ENCODE peak calls at places on chromosomes 3 and 15, in nine cellular contexts. One of them, this sample, is unnamed.

GRCh38 chr3:57199895-57200297 is at the start of gene HESX1:
- DNase-seq in cardiac muscle cell: no peak
- DNase-seq in GM12878: no peak
- DNase-seq in astrocyte of the spinal cord: no peak
- DNase-seq in fibroblast of lung: no peak
- DNase-seq in GM06990: no peak
- DNase-seq in sigmoid colon: no peak
- DNase-seq in epithelial cell of esophagus: no peak
- DNase-seq in left ventricle myocardium inferior: no peak
- DNase-seq in this sample: no peak

GRCh38 chr15:94287794-94288246 is 56.5 kb downstream of the MCTP2 start:
- DNase-seq in GM06990: peak
- DNase-seq in cardiac muscle cell: no peak
- DNase-seq in GM12878: peak
- DNase-seq in astrocyte of the spinal cord: no peak
- DNase-seq in sigmoid colon: no peak
- DNase-seq in fibroblast of lung: no peak
- DNase-seq in epithelial cell of esophagus: no peak
- DNase-seq in left ventricle myocardium inferior: no peak
- DNase-seq in this sample: no peak

GRCh38 chr15:100918690-100919480 is at the start of gene LRRK1:
- DNase-seq in sigmoid colon: no peak
- DNase-seq in GM12878: no peak
- DNase-seq in cardiac muscle cell: peak
- DNase-seq in epithelial cell of esophagus: peak
- DNase-seq in left ventricle myocardium inferior: peak
- DNase-seq in astrocyte of the spinal cord: peak
- DNase-seq in fibroblast of lung: peak
- DNase-seq in GM06990: peak
- DNase-seq in this sample: no peak

GRCh38 chr15:100972975-100973350 is 53.8 kb downstream of the LRRK1 start:
- DNase-seq in GM12878: no peak
- DNase-seq in GM06990: no peak
- DNase-seq in astrocyte of the spinal cord: no peak
- DNase-seq in fibroblast of lung: no peak
- DNase-seq in sigmoid colon: no peak
- DNase-seq in epithelial cell of esophagus: no peak
- DNase-seq in cardiac muscle cell: no peak
- DNase-seq in left ventricle myocardium inferior: no peak
- DNase-seq in this sample: no peak

GRCh38 chr15:70492240-70493177 is 270.8 kb downstream of the UACA start:
- DNase-seq in epithelial cell of esophagus: peak
- DNase-seq in left ventricle myocardium inferior: peak
- DNase-seq in GM06990: peak
- DNase-seq in sigmoid colon: no peak
- DNase-seq in GM12878: no peak
- DNase-seq in astrocyte of the spinal cord: peak
- DNase-seq in fibroblast of lung: peak
- DNase-seq in cardiac muscle cell: no peak
- DNase-seq in this sample: peak

GRCh38 chr3:101340591-101340990 is 20.2 kb upstream of the IMPG2 start:
- DNase-seq in GM06990: no peak
- DNase-seq in fibroblast of lung: peak
- DNase-seq in left ventricle myocardium inferior: no peak
- DNase-seq in astrocyte of the spinal cord: no peak
- DNase-seq in epithelial cell of esophagus: peak
- DNase-seq in sigmoid colon: no peak
- DNase-seq in GM12878: no peak
- DNase-seq in cardiac muscle cell: no peak
- DNase-seq in this sample: no peak

GRCh38 chr3:66722675-66723074 is 221.9 kb upstream of the LRIG1 start:
- DNase-seq in epithelial cell of esophagus: peak
- DNase-seq in fibroblast of lung: peak
- DNase-seq in GM06990: no peak
- DNase-seq in GM12878: no peak
- DNase-seq in astrocyte of the spinal cord: peak
- DNase-seq in left ventricle myocardium inferior: peak
- DNase-seq in cardiac muscle cell: no peak
- DNase-seq in sigmoid colon: peak
- DNase-seq in this sample: no peak

GRCh38 chr3:50126287-50127211 is 28.6 kb upstream of the SEMA3F start:
- DNase-seq in fibroblast of lung: peak
- DNase-seq in GM06990: no peak
- DNase-seq in epithelial cell of esophagus: no peak
- DNase-seq in cardiac muscle cell: peak
- DNase-seq in GM12878: no peak
- DNase-seq in astrocyte of the spinal cord: no peak
- DNase-seq in sigmoid colon: no peak
- DNase-seq in left ventricle myocardium inferior: peak
- DNase-seq in this sample: no peak

GRCh38 chr3:28247286-28247685 is 5.9 kb downstream of the CMC1 start:
- DNase-seq in cardiac muscle cell: no peak
- DNase-seq in left ventricle myocardium inferior: no peak
- DNase-seq in GM12878: no peak
- DNase-seq in GM06990: no peak
- DNase-seq in fibroblast of lung: no peak
- DNase-seq in astrocyte of the spinal cord: no peak
- DNase-seq in epithelial cell of esophagus: no peak
- DNase-seq in sigmoid colon: no peak
- DNase-seq in this sample: no peak

GRCh38 chr3:161358488-161358887 is 12.8 kb downstream of the SPTSSB start:
- DNase-seq in cardiac muscle cell: no peak
- DNase-seq in left ventricle myocardium inferior: no peak
- DNase-seq in astrocyte of the spinal cord: no peak
- DNase-seq in epithelial cell of esophagus: peak
- DNase-seq in GM06990: no peak
- DNase-seq in GM12878: no peak
- DNase-seq in sigmoid colon: no peak
- DNase-seq in fibroblast of lung: no peak
- DNase-seq in this sample: no peak

GRCh38 chr15:38050529-38050928 is 116.1 kb downstream of the TMCO5A start:
- DNase-seq in astrocyte of the spinal cord: peak
- DNase-seq in fibroblast of lung: peak
- DNase-seq in sigmoid colon: no peak
- DNase-seq in GM06990: no peak
- DNase-seq in epithelial cell of esophagus: peak
- DNase-seq in cardiac muscle cell: no peak
- DNase-seq in GM12878: no peak
- DNase-seq in left ventricle myocardium inferior: no peak
- DNase-seq in this sample: no peak

GRCh38 chr3:106542101-106542769 is 673.4 kb upstream of the CBLB start:
- DNase-seq in fibroblast of lung: peak
- DNase-seq in epithelial cell of esophagus: peak
- DNase-seq in GM12878: no peak
- DNase-seq in GM06990: no peak
- DNase-seq in left ventricle myocardium inferior: no peak
- DNase-seq in sigmoid colon: no peak
- DNase-seq in astrocyte of the spinal cord: peak
- DNase-seq in cardiac muscle cell: no peak
- DNase-seq in this sample: no peak

GRCh38 chr3:138011722-138012121 is 1.8 kb downstream of the CLDN18 start:
- DNase-seq in astrocyte of the spinal cord: no peak
- DNase-seq in left ventricle myocardium inferior: no peak
- DNase-seq in GM12878: no peak
- DNase-seq in GM06990: no peak
- DNase-seq in fibroblast of lung: no peak
- DNase-seq in epithelial cell of esophagus: no peak
- DNase-seq in cardiac muscle cell: peak
- DNase-seq in sigmoid colon: no peak
- DNase-seq in this sample: no peak

GRCh38 chr3:77536038-77536775 is 496.3 kb downstream of the ROBO2 start:
- DNase-seq in astrocyte of the spinal cord: no peak
- DNase-seq in epithelial cell of esophagus: peak
- DNase-seq in GM12878: no peak
- DNase-seq in left ventricle myocardium inferior: no peak
- DNase-seq in sigmoid colon: no peak
- DNase-seq in cardiac muscle cell: peak
- DNase-seq in GM06990: no peak
- DNase-seq in fibroblast of lung: no peak
- DNase-seq in this sample: no peak

GRCh38 chr15:85955501-85956391 is 123.9 kb upstream of the AGBL1 start:
- DNase-seq in astrocyte of the spinal cord: peak
- DNase-seq in GM06990: peak
- DNase-seq in cardiac muscle cell: no peak
- DNase-seq in epithelial cell of esophagus: no peak
- DNase-seq in fibroblast of lung: peak
- DNase-seq in sigmoid colon: no peak
- DNase-seq in left ventricle myocardium inferior: no peak
- DNase-seq in GM12878: peak
- DNase-seq in this sample: no peak

GRCh38 chr3:51642462-51642861 is 28.6 kb upstream of the TEX264 start:
- DNase-seq in sigmoid colon: no peak
- DNase-seq in left ventricle myocardium inferior: no peak
- DNase-seq in fibroblast of lung: no peak
- DNase-seq in GM06990: no peak
- DNase-seq in cardiac muscle cell: peak
- DNase-seq in epithelial cell of esophagus: no peak
- DNase-seq in astrocyte of the spinal cord: no peak
- DNase-seq in GM12878: no peak
- DNase-seq in this sample: no peak
- H3K4me3 ChIP-seq in sigmoid colon: no peak
- H3K4me3 ChIP-seq in left ventricle myocardium inferior: no peak
- H3K4me3 ChIP-seq in fibroblast of lung: no peak
- H3K4me3 ChIP-seq in GM06990: no peak
- H3K4me3 ChIP-seq in cardiac muscle cell: no peak
- H3K4me3 ChIP-seq in epithelial cell of esophagus: no peak
- H3K4me3 ChIP-seq in astrocyte of the spinal cord: no peak
- H3K4me3 ChIP-seq in GM12878: no peak
- H3K4me3 ChIP-seq in this sample: no peak

GRCh38 chr3:151983538-151983937 is 110.1 kb downstream of the SUCNR1 start:
- DNase-seq in GM06990: no peak
- DNase-seq in astrocyte of the spinal cord: no peak
- DNase-seq in left ventricle myocardium inferior: no peak
- DNase-seq in epithelial cell of esophagus: no peak
- DNase-seq in fibroblast of lung: no peak
- DNase-seq in cardiac muscle cell: no peak
- DNase-seq in sigmoid colon: no peak
- DNase-seq in GM12878: no peak
- DNase-seq in this sample: no peak

GRCh38 chr3:151974067-151974466 is 100.6 kb downstream of the SUCNR1 start:
- DNase-seq in epithelial cell of esophagus: peak
- DNase-seq in GM06990: no peak
- DNase-seq in left ventricle myocardium inferior: no peak
- DNase-seq in GM12878: no peak
- DNase-seq in cardiac muscle cell: no peak
- DNase-seq in fibroblast of lung: peak
- DNase-seq in sigmoid colon: no peak
- DNase-seq in astrocyte of the spinal cord: peak
- DNase-seq in this sample: no peak

GRCh38 chr3:151985787-151986430 is 112.5 kb downstream of the SUCNR1 start:
- DNase-seq in left ventricle myocardium inferior: no peak
- DNase-seq in astrocyte of the spinal cord: no peak
- DNase-seq in GM12878: no peak
- DNase-seq in epithelial cell of esophagus: no peak
- DNase-seq in cardiac muscle cell: no peak
- DNase-seq in GM06990: no peak
- DNase-seq in fibroblast of lung: no peak
- DNase-seq in sigmoid colon: no peak
- DNase-seq in this sample: no peak

GRCh38 chr3:151976211-151977050 is 103.0 kb downstream of the SUCNR1 start:
- DNase-seq in cardiac muscle cell: no peak
- DNase-seq in GM06990: peak
- DNase-seq in astrocyte of the spinal cord: peak
- DNase-seq in GM12878: no peak
- DNase-seq in epithelial cell of esophagus: peak
- DNase-seq in sigmoid colon: no peak
- DNase-seq in left ventricle myocardium inferior: no peak
- DNase-seq in fibroblast of lung: peak
- DNase-seq in this sample: peak

DNA sequence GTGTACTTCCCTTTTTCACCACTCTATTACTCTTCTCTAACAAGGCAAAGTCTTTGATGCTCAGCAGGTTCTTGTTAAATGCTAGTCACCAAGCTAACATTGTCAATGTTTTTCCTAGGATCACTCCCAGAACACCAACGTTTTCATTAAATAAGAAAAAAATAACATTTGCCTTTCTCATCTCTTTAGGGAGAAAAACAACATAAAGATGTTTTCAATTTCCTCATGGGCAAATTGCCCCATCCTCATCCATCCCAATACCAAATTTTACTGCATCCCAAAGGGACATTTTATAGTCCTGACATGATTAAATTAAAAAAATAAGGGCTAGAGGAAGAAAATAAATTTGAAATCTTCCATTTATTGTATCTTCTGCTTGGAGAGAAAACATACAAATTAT is 106.5 kb downstream of the SUCNR1 start:
- DNase-seq in GM12878: no peak
- DNase-seq in sigmoid colon: no peak
- DNase-seq in fibroblast of lung: no peak
- DNase-seq in left ventricle myocardium inferior: no peak
- DNase-seq in astrocyte of the spinal cord: no peak
- DNase-seq in cardiac muscle cell: no peak
- DNase-seq in GM06990: no peak
- DNase-seq in epithelial cell of esophagus: no peak
- DNase-seq in this sample: no peak
- TF ChIP-seq CTCF in GM12878: no peak
- TF ChIP-seq CTCF in sigmoid colon: no peak
- TF ChIP-seq CTCF in fibroblast of lung: no peak
- TF ChIP-seq CTCF in left ventricle myocardium inferior: no peak
- TF ChIP-seq CTCF in astrocyte of the spinal cord: no peak
- TF ChIP-seq CTCF in cardiac muscle cell: no peak
- TF ChIP-seq CTCF in GM06990: no peak
- TF ChIP-seq CTCF in epithelial cell of esophagus: no peak
- TF ChIP-seq CTCF in this sample: no peak

DNA sequence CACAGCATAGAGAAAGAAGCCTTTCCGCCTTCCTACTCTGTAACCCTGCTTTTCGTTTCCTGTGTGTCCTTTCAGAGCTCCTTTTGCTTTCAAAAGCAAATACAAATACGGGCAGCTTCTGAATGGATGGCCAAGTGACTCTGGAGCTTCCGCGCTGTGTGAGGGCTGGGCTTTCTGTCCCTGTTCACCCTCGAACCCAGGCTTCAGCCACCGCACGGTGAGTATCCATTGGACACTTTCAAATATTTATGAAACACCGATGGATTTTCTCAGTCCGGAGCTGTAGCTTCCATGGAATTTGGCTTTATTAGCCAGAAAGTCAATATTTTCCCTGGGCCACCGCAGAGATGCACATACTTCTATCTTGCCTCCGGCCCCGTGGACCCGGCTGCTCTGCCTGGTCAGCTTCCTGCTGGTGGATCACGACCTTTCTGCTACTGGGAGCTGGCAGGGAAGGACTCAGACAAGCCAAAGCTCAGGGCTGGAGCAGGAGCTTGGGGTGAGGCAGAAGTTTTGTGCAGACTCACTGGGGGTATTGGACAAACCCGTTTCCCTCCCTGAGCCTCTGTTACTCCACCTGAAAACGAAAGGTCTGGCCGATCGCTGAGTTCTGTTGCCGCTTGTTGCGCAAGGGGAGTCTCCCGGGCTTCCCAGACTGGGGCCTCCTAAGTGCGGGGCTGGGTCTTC is 63.6 kb downstream of the LINGO1 start:
- DNase-seq in astrocyte of the spinal cord: peak
- DNase-seq in cardiac muscle cell: no peak
- DNase-seq in left ventricle myocardium inferior: no peak
- DNase-seq in epithelial cell of esophagus: peak
- DNase-seq in GM12878: no peak
- DNase-seq in fibroblast of lung: peak
- DNase-seq in GM06990: no peak
- DNase-seq in sigmoid colon: no peak
- DNase-seq in this sample: no peak
- H3K4me3 ChIP-seq in astrocyte of the spinal cord: no peak
- H3K4me3 ChIP-seq in cardiac muscle cell: no peak
- H3K4me3 ChIP-seq in left ventricle myocardium inferior: peak
- H3K4me3 ChIP-seq in epithelial cell of esophagus: peak
- H3K4me3 ChIP-seq in GM12878: no peak
- H3K4me3 ChIP-seq in fibroblast of lung: no peak
- H3K4me3 ChIP-seq in GM06990: no peak
- H3K4me3 ChIP-seq in sigmoid colon: peak
- H3K4me3 ChIP-seq in this sample: no peak

GRCh38 chr15:65856821-65857455 is 12.4 kb upstream of the RAB11A start:
- DNase-seq in sigmoid colon: peak
- DNase-seq in left ventricle myocardium inferior: peak
- DNase-seq in epithelial cell of esophagus: peak
- DNase-seq in cardiac muscle cell: peak
- DNase-seq in astrocyte of the spinal cord: peak
- DNase-seq in GM06990: peak
- DNase-seq in GM12878: no peak
- DNase-seq in fibroblast of lung: peak
- DNase-seq in this sample: no peak
- TF ChIP-seq CTCF in sigmoid colon: peak
- TF ChIP-seq CTCF in left ventricle myocardium inferior: peak
- TF ChIP-seq CTCF in epithelial cell of esophagus: peak
- TF ChIP-seq CTCF in cardiac muscle cell: peak
- TF ChIP-seq CTCF in astrocyte of the spinal cord: peak
- TF ChIP-seq CTCF in GM06990: peak
- TF ChIP-seq CTCF in GM12878: peak
- TF ChIP-seq CTCF in fibroblast of lung: peak
- TF ChIP-seq CTCF in this sample: peak